ENCODE peak calls at places on chromosomes 2 and 18, in six cellular contexts. One of them, this sample, is unnamed.

GRCh38 chr2:9318461-9319337 is 104.6 kb downstream of the ITGB1BP1 start:
- DNase-seq in transverse colon: peak; percentile 65
- DNase-seq in right lobe of liver: peak; percentile 57
- DNase-seq in fibroblast of mammary gland: no peak
- DNase-seq in tibial nerve: peak; percentile 31
- DNase-seq in epithelial cell of esophagus: peak; percentile 25
- DNase-seq in this sample: peak; percentile 54

GRCh38 chr2:9768388-9768787 is 74.9 kb upstream of the TAF1B start:
- DNase-seq in tibial nerve: peak; percentile 5
- DNase-seq in transverse colon: peak; percentile 74
- DNase-seq in right lobe of liver: no peak
- DNase-seq in epithelial cell of esophagus: no peak
- DNase-seq in fibroblast of mammary gland: no peak
- DNase-seq in this sample: no peak

GRCh38 chr2:160635488-160635887 is 141.9 kb upstream of the RBMS1 start:
- DNase-seq in tibial nerve: no peak
- DNase-seq in right lobe of liver: no peak
- DNase-seq in transverse colon: no peak
- DNase-seq in fibroblast of mammary gland: peak; percentile 81
- DNase-seq in epithelial cell of esophagus: peak; percentile 32
- DNase-seq in this sample: no peak

GRCh38 chr2:74499269-74499939 is at the start of gene LBX2:
- DNase-seq in fibroblast of mammary gland: no peak
- DNase-seq in transverse colon: no peak
- DNase-seq in right lobe of liver: no peak
- DNase-seq in tibial nerve: no peak
- DNase-seq in epithelial cell of esophagus: no peak
- DNase-seq in this sample: no peak

GRCh38 chr2:114022360-114023085 is 132.6 kb downstream of the ACTR3 start:
- DNase-seq in transverse colon: no peak
- DNase-seq in tibial nerve: no peak
- DNase-seq in right lobe of liver: no peak
- DNase-seq in epithelial cell of esophagus: peak; percentile 94
- DNase-seq in fibroblast of mammary gland: peak; percentile 90
- DNase-seq in this sample: no peak

GRCh38 chr2:147568109-147568508 is 276.7 kb upstream of the ACVR2A start:
- DNase-seq in right lobe of liver: no peak
- DNase-seq in transverse colon: no peak
- DNase-seq in tibial nerve: no peak
- DNase-seq in fibroblast of mammary gland: no peak
- DNase-seq in epithelial cell of esophagus: no peak
- DNase-seq in this sample: no peak

GRCh38 chr2:39264733-39265132 is 21.0 kb upstream of the CDKL4 start:
- DNase-seq in epithelial cell of esophagus: no peak
- DNase-seq in fibroblast of mammary gland: no peak
- DNase-seq in right lobe of liver: no peak
- DNase-seq in transverse colon: no peak
- DNase-seq in tibial nerve: no peak
- DNase-seq in this sample: no peak

GRCh38 chr2:3780477-3781402 is 77.4 kb downstream of the DCDC2C start:
- DNase-seq in epithelial cell of esophagus: peak; percentile 21
- DNase-seq in tibial nerve: peak; percentile 49
- DNase-seq in transverse colon: peak; percentile 36
- DNase-seq in fibroblast of mammary gland: peak; percentile 56
- DNase-seq in right lobe of liver: peak; percentile 73
- DNase-seq in this sample: no peak

GRCh38 chr2:165203689-165204559 is at the start of gene SCN3A:
- DNase-seq in right lobe of liver: no peak
- DNase-seq in transverse colon: peak; percentile 16
- DNase-seq in fibroblast of mammary gland: peak; percentile 43
- DNase-seq in epithelial cell of esophagus: peak; percentile 60
- DNase-seq in tibial nerve: no peak
- DNase-seq in this sample: no peak

GRCh38 chr2:32745191-32745590 is 117.3 kb downstream of the TTC27 start:
- DNase-seq in transverse colon: no peak
- DNase-seq in tibial nerve: no peak
- DNase-seq in epithelial cell of esophagus: peak; percentile 47
- DNase-seq in fibroblast of mammary gland: peak; percentile 55
- DNase-seq in right lobe of liver: no peak
- DNase-seq in this sample: no peak

GRCh38 chr2:98376301-98376945 is 30.2 kb downstream of the CNGA3 start:
- DNase-seq in fibroblast of mammary gland: no peak
- DNase-seq in right lobe of liver: no peak
- DNase-seq in tibial nerve: no peak
- DNase-seq in transverse colon: no peak
- DNase-seq in epithelial cell of esophagus: no peak
- DNase-seq in this sample: no peak

GRCh38 chr2:216202602-216203250 is 93.6 kb downstream of the XRCC5 start:
- DNase-seq in tibial nerve: no peak
- DNase-seq in fibroblast of mammary gland: no peak
- DNase-seq in right lobe of liver: no peak
- DNase-seq in transverse colon: no peak
- DNase-seq in epithelial cell of esophagus: no peak
- DNase-seq in this sample: no peak

GRCh38 chr2:219249203-219249980 is 3.7 kb upstream of the TUBA4B start:
- DNase-seq in transverse colon: peak; percentile 94
- DNase-seq in right lobe of liver: peak; percentile 83
- DNase-seq in tibial nerve: peak; percentile 35
- DNase-seq in epithelial cell of esophagus: peak; percentile 99
- DNase-seq in fibroblast of mammary gland: peak; percentile 83
- DNase-seq in this sample: peak; percentile 71

GRCh38 chr2:98656800-98657199 is 48.4 kb downstream of the UNC50 start:
- DNase-seq in fibroblast of mammary gland: no peak
- DNase-seq in epithelial cell of esophagus: no peak
- DNase-seq in tibial nerve: no peak
- DNase-seq in transverse colon: no peak
- DNase-seq in right lobe of liver: no peak
- DNase-seq in this sample: no peak

GRCh38 chr18:60975419-60975818 is 357.8 kb upstream of the CDH20 start:
- DNase-seq in fibroblast of mammary gland: no peak
- DNase-seq in transverse colon: no peak
- DNase-seq in tibial nerve: no peak
- DNase-seq in right lobe of liver: no peak
- DNase-seq in epithelial cell of esophagus: peak; percentile 7
- DNase-seq in this sample: no peak

GRCh38 chr2:233476083-233476410 is 90.5 kb downstream of the USP40 start:
- DNase-seq in transverse colon: no peak
- DNase-seq in fibroblast of mammary gland: no peak
- DNase-seq in right lobe of liver: no peak
- DNase-seq in epithelial cell of esophagus: no peak
- DNase-seq in tibial nerve: no peak
- DNase-seq in this sample: no peak

GRCh38 chr2:225275443-225275842 is 124.1 kb upstream of the NYAP2 start:
- DNase-seq in right lobe of liver: no peak
- DNase-seq in fibroblast of mammary gland: no peak
- DNase-seq in transverse colon: no peak
- DNase-seq in epithelial cell of esophagus: no peak
- DNase-seq in tibial nerve: no peak
- DNase-seq in this sample: no peak

GRCh38 chr2:18722101-18722500 is 132.7 kb upstream of the NT5C1B start:
- DNase-seq in epithelial cell of esophagus: no peak
- DNase-seq in tibial nerve: no peak
- DNase-seq in fibroblast of mammary gland: peak; percentile 21
- DNase-seq in right lobe of liver: no peak
- DNase-seq in transverse colon: no peak
- DNase-seq in this sample: no peak

GRCh38 chr2:238336151-238336550 is 15.8 kb downstream of the TRAF3IP1 start:
- DNase-seq in epithelial cell of esophagus: no peak
- DNase-seq in transverse colon: no peak
- DNase-seq in tibial nerve: no peak
- DNase-seq in fibroblast of mammary gland: no peak
- DNase-seq in right lobe of liver: peak; percentile 54
- DNase-seq in this sample: no peak

GRCh38 chr2:176504431-176504830 is 235.2 kb downstream of the MTX2 start:
- DNase-seq in right lobe of liver: no peak
- DNase-seq in fibroblast of mammary gland: no peak
- DNase-seq in tibial nerve: no peak
- DNase-seq in epithelial cell of esophagus: no peak
- DNase-seq in transverse colon: no peak
- DNase-seq in this sample: no peak

GRCh38 chr2:218280260-218280870 is 10.0 kb downstream of the PNKD start:
- DNase-seq in epithelial cell of esophagus: no peak
- DNase-seq in tibial nerve: no peak
- DNase-seq in fibroblast of mammary gland: no peak
- DNase-seq in right lobe of liver: no peak
- DNase-seq in transverse colon: no peak
- DNase-seq in this sample: no peak

GRCh38 chr2:173405171-173405750 is 50.6 kb downstream of the CDCA7 start:
- DNase-seq in epithelial cell of esophagus: no peak
- DNase-seq in right lobe of liver: no peak
- DNase-seq in transverse colon: no peak
- DNase-seq in tibial nerve: no peak
- DNase-seq in fibroblast of mammary gland: no peak
- DNase-seq in this sample: no peak

GRCh38 chr2:173400760-173401159 is 46.1 kb downstream of the CDCA7 start:
- DNase-seq in tibial nerve: no peak
- DNase-seq in transverse colon: no peak
- DNase-seq in right lobe of liver: no peak
- DNase-seq in epithelial cell of esophagus: no peak
- DNase-seq in fibroblast of mammary gland: peak; percentile 16
- DNase-seq in this sample: no peak

GRCh38 chr2:173399229-173399628 is 44.6 kb downstream of the CDCA7 start:
- DNase-seq in right lobe of liver: no peak
- DNase-seq in fibroblast of mammary gland: no peak
- DNase-seq in tibial nerve: no peak
- DNase-seq in transverse colon: no peak
- DNase-seq in epithelial cell of esophagus: no peak
- DNase-seq in this sample: no peak

GRCh38 chr2:173401716-173402326 is 47.1 kb downstream of the CDCA7 start:
- DNase-seq in fibroblast of mammary gland: peak; percentile 2
- DNase-seq in epithelial cell of esophagus: peak; percentile 38
- DNase-seq in right lobe of liver: no peak
- DNase-seq in transverse colon: no peak
- DNase-seq in tibial nerve: no peak
- DNase-seq in this sample: no peak

GRCh38 chr2:173402405-173402974 is 47.8 kb downstream of the CDCA7 start:
- DNase-seq in fibroblast of mammary gland: peak; percentile 82
- DNase-seq in tibial nerve: peak; percentile 47
- DNase-seq in transverse colon: peak; percentile 81
- DNase-seq in epithelial cell of esophagus: peak; percentile 79
- DNase-seq in right lobe of liver: peak; percentile 71
- DNase-seq in this sample: peak; percentile 60
- H3K4me3 ChIP-seq in fibroblast of mammary gland: no peak overlapping the region
- H3K4me3 ChIP-seq in tibial nerve: no peak overlapping the region
- H3K4me3 ChIP-seq in transverse colon: no peak overlapping the region
- H3K4me3 ChIP-seq in epithelial cell of esophagus: no peak overlapping the region
- H3K4me3 ChIP-seq in right lobe of liver: no peak overlapping the region
- H3K4me3 ChIP-seq in this sample: no peak overlapping the region

GRCh38 chr18:78676622-78677482 is 302.8 kb upstream of the SALL3 start:
- DNase-seq in right lobe of liver: no peak
- DNase-seq in transverse colon: no peak
- DNase-seq in tibial nerve: no peak
- DNase-seq in epithelial cell of esophagus: no peak
- DNase-seq in fibroblast of mammary gland: no peak
- DNase-seq in this sample: no peak

GRCh38 chr18:78677483-78678317 is 301.9 kb upstream of the SALL3 start:
- DNase-seq in fibroblast of mammary gland: no peak
- DNase-seq in epithelial cell of esophagus: no peak
- DNase-seq in right lobe of liver: no peak
- DNase-seq in tibial nerve: no peak
- DNase-seq in transverse colon: no peak
- DNase-seq in this sample: no peak

GRCh38 chr18:78672862-78673446 is 306.7 kb upstream of the SALL3 start:
- DNase-seq in right lobe of liver: no peak
- DNase-seq in tibial nerve: no peak
- DNase-seq in fibroblast of mammary gland: no peak
- DNase-seq in transverse colon: no peak
- DNase-seq in epithelial cell of esophagus: no peak
- DNase-seq in this sample: no peak

GRCh38 chr18:78673516-78674321 is 305.9 kb upstream of the SALL3 start:
- DNase-seq in transverse colon: no peak
- DNase-seq in fibroblast of mammary gland: no peak
- DNase-seq in right lobe of liver: no peak
- DNase-seq in tibial nerve: no peak
- DNase-seq in epithelial cell of esophagus: no peak
- DNase-seq in this sample: no peak

DNA sequence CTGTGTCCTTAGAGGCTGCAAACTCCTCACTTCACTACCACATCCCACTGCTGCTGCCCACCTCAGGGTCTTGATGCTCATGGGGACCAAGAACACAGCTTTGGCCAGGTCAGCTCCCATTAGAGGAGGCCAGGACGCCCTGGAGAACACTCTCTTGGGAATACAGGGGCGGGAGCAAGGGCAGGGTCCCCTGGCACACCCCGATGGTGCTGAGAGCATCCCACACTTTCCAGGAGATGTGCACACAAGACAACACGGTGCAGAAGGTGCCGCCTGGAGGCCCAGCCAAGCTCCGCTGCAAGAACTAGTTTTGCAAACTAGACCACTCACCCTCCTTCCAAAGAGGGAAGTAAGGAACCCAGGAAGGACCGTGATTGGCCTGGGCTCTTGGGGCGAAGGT is 304.4 kb upstream of the SALL3 start:
- DNase-seq in tibial nerve: no peak
- DNase-seq in right lobe of liver: no peak
- DNase-seq in transverse colon: no peak
- DNase-seq in fibroblast of mammary gland: no peak
- DNase-seq in epithelial cell of esophagus: no peak
- DNase-seq in this sample: no peak
- TF ChIP-seq CTCF in tibial nerve: no peak
- TF ChIP-seq CTCF in right lobe of liver: no peak
- TF ChIP-seq CTCF in transverse colon: no peak
- TF ChIP-seq CTCF in fibroblast of mammary gland: no peak
- TF ChIP-seq CTCF in epithelial cell of esophagus: no peak
- TF ChIP-seq CTCF in this sample: no peak

GRCh38 chr2:104846182-104846954 is 7.5 kb upstream of the POU3F3 start:
- DNase-seq in epithelial cell of esophagus: no peak
- DNase-seq in right lobe of liver: no peak
- DNase-seq in fibroblast of mammary gland: no peak
- DNase-seq in tibial nerve: no peak
- DNase-seq in transverse colon: no peak
- DNase-seq in this sample: no peak
- H3K4me3 ChIP-seq in epithelial cell of esophagus: no peak overlapping the region
- H3K4me3 ChIP-seq in right lobe of liver: no peak overlapping the region
- H3K4me3 ChIP-seq in fibroblast of mammary gland: no peak overlapping the region
- H3K4me3 ChIP-seq in tibial nerve: no peak overlapping the region
- H3K4me3 ChIP-seq in transverse colon: no peak overlapping the region
- H3K4me3 ChIP-seq in this sample: no peak overlapping the region

DNA sequence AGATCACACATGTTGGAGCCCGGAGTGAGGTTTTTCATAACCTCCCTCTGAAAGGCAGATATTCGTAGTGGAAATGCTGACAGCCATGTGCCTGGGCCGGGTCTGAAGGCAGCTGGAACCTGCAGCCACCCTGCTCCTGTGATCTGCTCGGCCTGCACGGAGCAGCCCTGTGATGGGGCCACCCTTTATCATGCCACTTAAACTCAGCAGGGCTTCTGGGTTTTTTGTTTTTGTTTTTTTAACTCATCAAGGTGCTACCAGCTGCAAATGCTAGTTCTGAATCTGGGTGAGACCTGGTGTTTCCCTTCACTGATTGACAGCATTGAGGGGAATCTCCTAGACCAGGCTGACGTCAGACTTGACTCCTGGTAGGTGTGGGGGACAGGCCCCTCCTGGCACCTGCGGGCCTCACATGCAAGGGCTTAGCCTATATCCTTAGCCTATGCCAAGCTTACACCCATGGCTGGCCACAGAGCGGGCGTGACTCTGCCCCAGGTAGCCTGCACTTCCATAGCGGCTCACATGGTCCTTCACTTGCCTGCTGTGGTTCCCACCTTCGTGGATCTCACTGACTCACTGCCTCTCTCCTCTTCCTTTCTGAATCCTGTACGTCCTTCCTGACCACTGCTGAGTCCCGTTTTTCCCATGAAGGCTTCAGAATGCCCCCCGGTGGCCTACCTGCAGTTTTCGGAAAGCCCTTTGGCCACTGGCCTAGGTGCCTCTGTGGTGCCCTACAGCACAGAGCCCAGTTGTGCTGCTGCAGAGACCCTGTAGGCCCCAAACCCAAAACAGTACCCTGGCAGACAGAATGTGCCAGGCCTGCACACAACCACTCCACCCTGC is 217.2 kb downstream of the SEPTIN10 start:
- DNase-seq in transverse colon: no peak
- DNase-seq in epithelial cell of esophagus: no peak
- DNase-seq in fibroblast of mammary gland: peak; percentile 19
- DNase-seq in right lobe of liver: no peak
- DNase-seq in tibial nerve: no peak
- DNase-seq in this sample: no peak
- TF ChIP-seq CTCF in transverse colon: no peak
- TF ChIP-seq CTCF in epithelial cell of esophagus: no peak
- TF ChIP-seq CTCF in fibroblast of mammary gland: no peak
- TF ChIP-seq CTCF in right lobe of liver: no peak
- TF ChIP-seq CTCF in tibial nerve: no peak
- TF ChIP-seq CTCF in this sample: no peak

This sample was measured in tibial artery.